ENCODE peak calls at places on chromosome 12, in four cellular contexts. One of them, this sample, is unnamed.

GRCh38 chr12:56616924-56617323 is 13.2 kb downstream of the BAZ2A start:
- DNase-seq in cardiac muscle cell: no peak
- DNase-seq in GM13976: no peak
- DNase-seq in fibroblast of lung: no peak
- DNase-seq in this sample: no peak

GRCh38 chr12:21815306-21816062 is 41.0 kb upstream of the KCNJ8 start:
- DNase-seq in fibroblast of lung: no peak
- DNase-seq in GM13976: no peak
- DNase-seq in cardiac muscle cell: no peak
- DNase-seq in this sample: no peak

GRCh38 chr12:99752740-99753139 is 105.2 kb downstream of the GARIN6 start:
- DNase-seq in fibroblast of lung: no peak
- DNase-seq in GM13976: no peak
- DNase-seq in cardiac muscle cell: no peak
- DNase-seq in this sample: no peak

GRCh38 chr12:112031472-112031871 is 18.2 kb downstream of the ERP29 start:
- DNase-seq in cardiac muscle cell: peak
- DNase-seq in GM13976: no peak
- DNase-seq in fibroblast of lung: no peak
- DNase-seq in this sample: no peak

GRCh38 chr12:33703221-33703620 is 263.6 kb upstream of the SYT10 start:
- DNase-seq in GM13976: no peak
- DNase-seq in fibroblast of lung: no peak
- DNase-seq in cardiac muscle cell: no peak
- DNase-seq in this sample: no peak

GRCh38 chr12:122459211-122459610 is 36.7 kb upstream of the CLIP1 start:
- DNase-seq in fibroblast of lung: no peak
- DNase-seq in GM13976: no peak
- DNase-seq in cardiac muscle cell: no peak
- DNase-seq in this sample: no peak

GRCh38 chr12:131007031-131007793 is 53.5 kb downstream of the ADGRD1 start:
- DNase-seq in fibroblast of lung: no peak
- DNase-seq in GM13976: no peak
- DNase-seq in cardiac muscle cell: no peak
- DNase-seq in this sample: no peak

GRCh38 chr12:65871865-65872645 is 47.8 kb downstream of the HMGA2 start:
- DNase-seq in GM13976: no peak
- DNase-seq in fibroblast of lung: no peak
- DNase-seq in cardiac muscle cell: no peak
- DNase-seq in this sample: no peak

GRCh38 chr12:131067993-131068942 is 114.6 kb downstream of the ADGRD1 start:
- DNase-seq in GM13976: no peak
- DNase-seq in fibroblast of lung: no peak
- DNase-seq in cardiac muscle cell: no peak
- DNase-seq in this sample: no peak

GRCh38 chr12:121796855-121797751 is 3.6 kb upstream of the RHOF start:
- DNase-seq in GM13976: no peak
- DNase-seq in fibroblast of lung: peak
- DNase-seq in cardiac muscle cell: peak
- DNase-seq in this sample: no peak

GRCh38 chr12:113120670-113121370 is 14.7 kb downstream of the RASAL1 start:
- DNase-seq in fibroblast of lung: no peak
- DNase-seq in cardiac muscle cell: no peak
- DNase-seq in GM13976: no peak
- DNase-seq in this sample: no peak

DNA sequence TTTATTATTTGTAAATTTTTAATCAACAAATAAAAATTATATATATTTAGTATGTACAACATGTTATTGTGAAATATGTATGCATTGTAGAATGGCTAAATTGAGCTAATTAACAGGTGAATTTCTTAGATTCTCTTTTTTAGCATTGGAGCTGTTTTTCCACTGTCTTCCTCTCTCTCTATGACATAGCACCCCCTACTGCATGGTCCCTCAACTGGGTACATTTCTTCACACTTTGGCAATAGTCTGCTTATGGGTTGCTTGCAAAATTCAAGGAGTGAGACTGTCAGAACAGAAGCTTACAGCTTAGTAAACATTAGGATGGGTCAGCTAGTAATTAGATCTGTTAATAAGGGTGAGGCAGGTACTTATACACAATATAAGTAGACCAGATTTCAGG is 658.5 kb upstream of the MGAT4C start:
- DNase-seq in fibroblast of lung: peak
- DNase-seq in GM13976: peak
- DNase-seq in cardiac muscle cell: peak
- DNase-seq in this sample: peak
- TF ChIP-seq CTCF in fibroblast of lung: peak
- TF ChIP-seq CTCF in GM13976: peak
- TF ChIP-seq CTCF in cardiac muscle cell: peak
- TF ChIP-seq CTCF in this sample: no peak

GRCh38 chr12:132521726-132522292 is 31.9 kb downstream of the FBRSL1 start:
- DNase-seq in GM13976: no peak
- DNase-seq in cardiac muscle cell: no peak
- DNase-seq in fibroblast of lung: no peak
- DNase-seq in this sample: no peak
- TF ChIP-seq CTCF in GM13976: no peak
- TF ChIP-seq CTCF in cardiac muscle cell: no peak
- TF ChIP-seq CTCF in fibroblast of lung: no peak
- TF ChIP-seq CTCF in this sample: no peak

GRCh38 chr12:53465679-53466078 is 13.8 kb downstream of the PCBP2 start:
- DNase-seq in GM13976: no peak
- DNase-seq in cardiac muscle cell: no peak
- DNase-seq in fibroblast of lung: no peak
- DNase-seq in this sample: no peak
- TF ChIP-seq CTCF in GM13976: no peak
- TF ChIP-seq CTCF in cardiac muscle cell: peak
- TF ChIP-seq CTCF in fibroblast of lung: peak
- TF ChIP-seq CTCF in this sample: no peak

GRCh38 chr12:52198454-52199215 is 6.8 kb upstream of the KRT80 start:
- DNase-seq in GM13976: no peak
- DNase-seq in cardiac muscle cell: no peak
- DNase-seq in fibroblast of lung: no peak
- DNase-seq in this sample: no peak

GRCh38 chr12:52191841-52192791 is at the start of gene KRT80:
- DNase-seq in GM13976: no peak
- DNase-seq in fibroblast of lung: peak
- DNase-seq in cardiac muscle cell: peak
- DNase-seq in this sample: no peak

GRCh38 chr12:52193991-52194390 is 2.2 kb upstream of the KRT80 start:
- DNase-seq in GM13976: no peak
- DNase-seq in fibroblast of lung: no peak
- DNase-seq in cardiac muscle cell: peak
- DNase-seq in this sample: no peak

GRCh38 chr12:52197371-52198231 is 5.8 kb upstream of the KRT80 start:
- DNase-seq in GM13976: no peak
- DNase-seq in fibroblast of lung: peak
- DNase-seq in cardiac muscle cell: peak
- DNase-seq in this sample: no peak

DNA sequence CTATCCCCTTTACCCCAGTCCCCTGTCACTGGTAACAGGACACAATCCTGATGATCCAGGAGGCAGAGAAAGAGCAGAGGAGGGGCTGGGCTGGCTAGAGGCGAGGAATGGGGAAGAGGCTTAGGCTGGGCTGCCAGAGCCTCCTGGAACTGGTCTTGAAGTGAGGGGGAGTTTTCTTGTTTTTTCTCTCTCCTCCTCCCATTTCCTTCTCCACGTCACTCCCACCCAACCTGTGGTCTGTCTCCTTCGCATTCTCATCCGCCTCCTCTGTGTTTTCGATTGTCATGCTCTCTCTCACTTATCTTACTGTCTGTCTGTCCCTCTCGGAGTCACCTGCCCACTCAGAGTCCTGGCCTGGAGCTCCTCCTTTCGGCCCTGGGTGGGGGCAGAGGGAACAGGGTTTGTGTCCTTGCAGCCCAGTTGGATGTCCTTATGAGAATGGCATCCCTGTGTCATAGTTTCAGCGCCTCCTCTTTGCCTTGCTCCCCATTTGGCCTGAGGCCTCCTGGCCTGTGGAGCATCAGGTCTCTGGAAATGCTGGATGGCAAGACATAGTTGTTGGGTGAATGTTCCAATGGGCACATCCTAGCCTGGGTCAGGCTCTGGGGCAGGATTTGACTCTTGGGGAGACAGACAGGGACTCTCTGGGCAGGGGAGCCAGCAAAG is 3.4 kb upstream of the KRT80 start:
- DNase-seq in GM13976: no peak
- DNase-seq in cardiac muscle cell: peak
- DNase-seq in fibroblast of lung: no peak
- DNase-seq in this sample: no peak
- TF ChIP-seq CTCF in GM13976: no peak
- TF ChIP-seq CTCF in cardiac muscle cell: no peak
- TF ChIP-seq CTCF in fibroblast of lung: no peak
- TF ChIP-seq CTCF in this sample: no peak

GRCh38 chr12:13203028-13203922 is 6.7 kb downstream of the EMP1 start:
- DNase-seq in cardiac muscle cell: peak
- DNase-seq in fibroblast of lung: no peak
- DNase-seq in GM13976: peak
- DNase-seq in this sample: peak
- TF ChIP-seq CTCF in cardiac muscle cell: peak
- TF ChIP-seq CTCF in fibroblast of lung: peak
- TF ChIP-seq CTCF in GM13976: peak
- TF ChIP-seq CTCF in this sample: no peak

GRCh38 chr12:42140901-42141300 is 3.8 kb downstream of the GXYLT1 start:
- DNase-seq in GM13976: no peak
- DNase-seq in cardiac muscle cell: peak
- DNase-seq in fibroblast of lung: peak
- DNase-seq in this sample: no peak
- TF ChIP-seq CTCF in GM13976: no peak
- TF ChIP-seq CTCF in cardiac muscle cell: no peak
- TF ChIP-seq CTCF in fibroblast of lung: no peak
- TF ChIP-seq CTCF in this sample: no peak

GRCh38 chr12:102939670-102940222 is 17.7 kb upstream of the ASCL1 start:
- DNase-seq in cardiac muscle cell: no peak
- DNase-seq in fibroblast of lung: no peak
- DNase-seq in GM13976: no peak
- DNase-seq in this sample: no peak
- TF ChIP-seq CTCF in cardiac muscle cell: no peak
- TF ChIP-seq CTCF in fibroblast of lung: no peak
- TF ChIP-seq CTCF in GM13976: no peak
- TF ChIP-seq CTCF in this sample: no peak

This sample was measured in GM20000.